ENCODE peak calls at places on chromosome 16, in seven cellular contexts. U, V, B, I, P, K and F are unnamed samples.

GRCh38 chr16:68884391-68884790 is 41.1 kb downstream of the TANGO6 start:
- DNase-seq in V (no peak), U (no peak), I (no peak), P (no peak), B (no peak), K (no peak), F (no peak)

GRCh38 chr16:57509231-57509923 is 23.1 kb upstream of the DOK4 start:
- DNase-seq in U (no peak), P (no peak), I (no peak), V (no peak), K (no peak), B (no peak), F (no peak)

GRCh38 chr16:57566436-57566835 is 24.0 kb downstream of the ADGRG5 start:
- DNase-seq in U (no peak), I (no peak), B (no peak), P (no peak), K (no peak), V (no peak), F (no peak)

GRCh38 chr16:10663744-10664143 is 31.0 kb downstream of the TEKT5 start:
- DNase-seq in I (no peak), B (no peak), P (no peak), U (no peak), V (no peak), K (no peak), F (no peak)

GRCh38 chr16:57764341-57765159 is 29.0 kb downstream of the KATNB1 start:
- DNase-seq in U (no peak), P (no peak), V (peak; percentile 45), B (no peak), I (peak; percentile 35), K (peak; percentile 52), F (peak; percentile 28)

GRCh38 chr16:12214509-12214908 is 238.0 kb downstream of the SNX29 start:
- DNase-seq in P (no peak), K (no peak), I (no peak), B (no peak), V (no peak), U (no peak), F (no peak)

GRCh38 chr16:57757326-57757786 is 21.8 kb downstream of the KATNB1 start:
- DNase-seq in P (peak; percentile 90), I (no peak), V (peak; percentile 84), K (peak; percentile 93), U (peak; percentile 93), B (peak; percentile 93), F (peak; percentile 93)

GRCh38 chr16:50252082-50252611 is 14.2 kb upstream of the ADCY7 start:
- DNase-seq in P (no peak), V (no peak), U (no peak), I (no peak), B (no peak), K (no peak), F (no peak)

GRCh38 chr16:90081606-90081970 is 4.5 kb upstream of the PRDM7 start:
- DNase-seq in B (no peak), U (no peak), P (no peak), V (no peak), I (no peak), K (peak; percentile 9), F (peak; percentile 13)

GRCh38 chr16:55700961-55701360 is 45.2 kb downstream of the SLC6A2 start:
- DNase-seq in B (no peak), V (no peak), K (no peak), P (no peak), U (no peak), I (no peak), F (no peak)

GRCh38 chr16:55706739-55707487 is 51.1 kb downstream of the SLC6A2 start:
- DNase-seq in K (no peak), I (no peak), V (no peak), B (no peak), P (no peak), U (no peak), F (no peak)

GRCh38 chr16:55701442-55702319 is 45.9 kb downstream of the SLC6A2 start:
- DNase-seq in B (peak; percentile 61), V (no peak), I (no peak), U (peak; percentile 63), P (peak; percentile 20), K (peak; percentile 62), F (peak; percentile 45)

GRCh38 chr16:55700067-55700466 is 44.3 kb downstream of the SLC6A2 start:
- DNase-seq in I (no peak), K (no peak), P (no peak), V (no peak), B (no peak), U (no peak), F (no peak)

GRCh38 chr16:55703003-55704001 is 47.5 kb downstream of the SLC6A2 start:
- DNase-seq in V (no peak), K (peak; percentile 19), P (peak; percentile 26), B (no peak), U (no peak), I (no peak), F (peak; percentile 41)
- TF ChIP-seq CTCF in V (no peak), K (peak; percentile 49), P (peak; percentile 77), B (peak; percentile 42), U (no peak), I (peak; percentile 55), F (peak; percentile 57)

DNA sequence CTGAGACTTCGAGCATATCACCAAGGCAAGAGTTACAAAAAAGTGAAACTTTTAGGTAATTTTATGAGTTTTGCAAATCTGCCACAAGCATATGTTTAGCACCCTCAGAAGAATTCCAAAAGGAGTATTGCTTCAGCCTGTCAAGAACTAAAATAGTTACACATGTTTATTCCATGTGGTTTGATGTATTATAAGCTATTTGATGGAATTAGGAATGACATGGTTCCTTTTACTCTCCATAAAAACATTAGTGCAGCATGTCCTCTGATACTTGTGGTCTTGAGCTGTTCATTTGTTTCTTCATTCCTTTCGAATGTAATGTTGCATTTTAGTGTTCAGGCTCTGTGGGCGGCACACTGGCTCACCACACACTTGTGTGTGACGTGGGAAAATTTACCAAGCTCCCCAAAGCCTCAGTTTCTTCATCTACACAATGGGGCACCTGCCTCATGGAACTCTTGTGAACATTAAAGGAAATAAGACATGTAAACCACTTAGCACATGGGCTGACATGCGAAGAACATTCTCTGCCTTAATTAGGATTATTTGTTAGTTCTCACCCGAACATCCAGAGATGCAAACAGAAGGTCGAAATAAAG is 204.2 kb upstream of the FOXF1 start:
- DNase-seq in K (no peak), I (peak; percentile 90), U (no peak), P (no peak), B (no peak), V (no peak), F (no peak)
- TF ChIP-seq CTCF in K (no peak), I (no peak), U (no peak), P (no peak), B (no peak), V (no peak), F (no peak)

GRCh38 chr16:2034695-2035430 is 8.2 kb downstream of the NHERF2 start:
- DNase-seq in V (no peak), I (no peak), U (no peak), B (peak; percentile 53), K (no peak), P (no peak), F (no peak)

GRCh38 chr16:2037631-2038358 is 9.8 kb downstream of the NTHL1 start:
- DNase-seq in V (no peak), B (no peak), P (no peak), U (no peak), I (no peak), K (no peak), F (no peak)

GRCh38 chr16:2037115-2037514 is 10.4 kb downstream of the NHERF2 start:
- DNase-seq in U (no peak), B (no peak), P (no peak), V (no peak), K (no peak), I (no peak), F (no peak)

GRCh38 chr16:2035431-2036199 is 8.9 kb downstream of the NHERF2 start:
- DNase-seq in B (peak; percentile 74), P (no peak), V (peak; percentile 69), U (no peak), I (no peak), K (peak; percentile 41), F (no peak)

DNA sequence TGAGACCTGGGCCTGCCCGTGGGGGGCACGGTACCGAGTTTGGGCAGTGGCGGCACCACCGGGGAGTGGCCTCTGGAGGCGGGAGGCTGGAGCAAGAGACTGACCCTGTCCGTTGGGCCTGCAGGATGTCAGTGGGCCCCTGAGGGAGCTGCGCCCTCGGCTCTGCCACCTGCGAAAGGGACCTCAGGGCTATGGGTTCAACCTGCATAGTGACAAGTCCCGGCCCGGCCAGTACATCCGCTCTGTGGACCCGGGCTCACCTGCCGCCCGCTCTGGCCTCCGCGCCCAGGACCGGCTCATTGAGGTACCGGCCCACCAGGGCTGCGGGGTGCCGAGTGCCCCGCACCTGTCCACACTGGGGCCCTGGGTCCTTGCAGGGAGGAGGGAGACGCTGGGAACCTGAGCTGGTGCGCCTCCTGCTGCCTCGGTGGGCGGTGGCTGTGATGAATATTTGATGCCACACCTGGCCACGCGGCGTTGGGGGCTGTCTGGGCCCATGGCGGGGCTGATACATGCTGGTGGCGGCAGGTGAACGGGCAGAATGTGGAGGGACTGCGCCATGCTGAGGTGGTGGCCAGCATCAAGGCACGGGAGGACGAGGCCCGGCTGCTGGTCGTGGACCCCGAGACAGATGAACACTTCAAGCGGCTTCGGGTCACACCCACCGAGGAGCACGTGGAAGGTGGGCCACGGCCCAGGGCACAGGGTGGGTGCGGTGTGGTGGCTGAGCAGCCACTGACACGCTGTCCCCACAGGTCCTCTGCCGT is 9.7 kb downstream of the NHERF2 start:
- DNase-seq in K (no peak), B (no peak), I (no peak), P (no peak), V (no peak), U (no peak), F (no peak)
- TF ChIP-seq CTCF in K (no peak), B (no peak), I (no peak), P (no peak), V (no peak), U (no peak), F (no peak)

GRCh38 chr16:73730496-73731090 is 566.0 kb upstream of the PSMD7 start:
- DNase-seq in U (no peak), I (no peak), P (no peak), V (no peak), K (no peak), B (no peak), F (no peak)
- TF ChIP-seq CTCF in U (no peak), I (no peak), P (no peak), V (no peak), K (no peak), B (no peak), F (no peak)

GRCh38 chr16:23107117-23107516 is 42.1 kb downstream of the USP31 start:
- DNase-seq in K (no peak), P (no peak), I (no peak), V (no peak), U (no peak), B (no peak), F (no peak)

GRCh38 chr16:23105309-23105708 is 43.9 kb downstream of the USP31 start:
- DNase-seq in P (no peak), V (no peak), U (no peak), I (no peak), K (no peak), B (no peak), F (no peak)

GRCh38 chr16:23101012-23101550 is 48.2 kb downstream of the USP31 start:
- DNase-seq in U (no peak), K (no peak), B (no peak), P (no peak), I (no peak), V (no peak), F (no peak)

GRCh38 chr16:23103603-23104002 is 45.6 kb downstream of the USP31 start:
- DNase-seq in V (no peak), K (no peak), I (no peak), B (no peak), U (no peak), P (no peak), F (no peak)

GRCh38 chr16:23104032-23104955 is 45.0 kb downstream of the USP31 start:
- DNase-seq in V (no peak), B (no peak), K (no peak), I (no peak), U (no peak), P (no peak), F (no peak)
- TF ChIP-seq CTCF in V (no peak), B (no peak), K (no peak), I (no peak), U (no peak), P (no peak), F (no peak)